ENCODE peak calls at places on chromosomes 13 and 19, in ten cellular contexts. S is Peyer's patch, K is IMR-90, E is cardiac muscle cell, A is fibroblast of lung, Q is left lung, G is thoracic aorta, Y is uterus, L is sigmoid colon, T is mucosa of descending colon. M is an unnamed sample.

GRCh38 chr13:55783841-55784240 is 1356.9 kb upstream of the PRR20A start:
- DNase-seq in S (no peak), K (no peak), E (no peak), A (no peak), Q (no peak), G (no peak), Y (no peak), L (no peak), T (no peak), M (no peak)

GRCh38 chr13:31044658-31045620 is 112.5 kb downstream of the TEX26 start:
- DNase-seq in S (peak; percentile 44), K (no peak), E (no peak), A (no peak), Q (no peak), G (no peak), Y (no peak), L (no peak), T (no peak), M (no peak)

GRCh38 chr19:54252243-54252642 is 4.8 kb downstream of the LILRB5 start:
- DNase-seq in S (no peak), K (no peak), E (no peak), A (no peak), Q (no peak), G (no peak), Y (no peak), L (peak; percentile 45), T (no peak), M (no peak)

GRCh38 chr13:51635137-51635878 is 51.0 kb downstream of the WDFY2 start:
- DNase-seq in S (no peak), K (no peak), E (no peak), A (no peak), Q (no peak), G (no peak), Y (no peak), L (no peak), T (no peak), M (no peak)

GRCh38 chr13:20495087-20496023 is 30.3 kb downstream of the CRYL1 start:
- DNase-seq in S (peak; percentile 87), K (peak; percentile 72), E (peak; percentile 72), A (peak; percentile 50), Q (no peak), G (peak; percentile 30), Y (peak; percentile 43), L (no peak), T (no peak), M (no peak)

GRCh38 chr13:98742961-98743360 is 9.5 kb downstream of the SLC15A1 start:
- DNase-seq in S (no peak), K (no peak), E (no peak), A (no peak), Q (no peak), G (no peak), Y (no peak), L (no peak), T (no peak), M (no peak)

GRCh38 chr19:16594131-16594586 is 21.9 kb upstream of the SLC35E1 start:
- DNase-seq in S (peak; percentile 72), K (no peak), E (no peak), A (no peak), Q (peak; percentile 76), G (no peak), Y (no peak), L (no peak), T (peak; percentile 68), M (no peak)

GRCh38 chr19:35756373-35757230 is at the start of gene HSPB6:
- DNase-seq in S (no peak), K (peak; percentile 72), E (no peak), A (peak; percentile 71), Q (peak; percentile 82), G (no peak), Y (peak; percentile 91), L (peak; percentile 90), T (peak; percentile 59), M (peak; percentile 53)

GRCh38 chr19:31675187-31675913 is 326.1 kb upstream of the TSHZ3 start:
- DNase-seq in S (no peak), K (peak; percentile 59), E (no peak), A (peak; percentile 94), Q (no peak), G (no peak), Y (no peak), L (no peak), T (no peak), M (no peak)

GRCh38 chr13:98890186-98890585 is 87.7 kb downstream of the DOCK9 start:
- DNase-seq in S (no peak), K (peak; percentile 74), E (no peak), A (peak; percentile 96), Q (no peak), G (no peak), Y (peak; percentile 62), L (peak; percentile 73), T (no peak), M (no peak)

GRCh38 chr19:33462112-33462726 is 59.4 kb downstream of the PEPD start:
- DNase-seq in S (peak; percentile 32), K (no peak), E (no peak), A (no peak), Q (peak; percentile 54), G (no peak), Y (no peak), L (no peak), T (no peak), M (peak; percentile 24)

GRCh38 chr19:49999371-50000010 is 25.7 kb downstream of the VRK3 start:
- DNase-seq in S (no peak), K (no peak), E (no peak), A (peak; percentile 5), Q (no peak), G (no peak), Y (no peak), L (no peak), T (no peak), M (no peak)

GRCh38 chr19:38793186-38793585 is 4.2 kb downstream of the LGALS7B start:
- DNase-seq in S (no peak), K (peak; percentile 60), E (no peak), A (peak; percentile 29), Q (no peak), G (no peak), Y (no peak), L (no peak), T (no peak), M (no peak)

GRCh38 chr13:41546372-41547252 is 89.3 kb downstream of the RGCC start:
- DNase-seq in S (no peak), K (peak; percentile 89), E (no peak), A (peak; percentile 94), Q (no peak), G (no peak), Y (no peak), L (no peak), T (no peak), M (no peak)

GRCh38 chr19:29372921-29373797 is 152.6 kb upstream of the VSTM2B start:
- DNase-seq in S (peak; percentile 15), K (no peak), E (no peak), A (no peak), Q (no peak), G (no peak), Y (no peak), L (peak; percentile 26), T (no peak), M (peak; percentile 14)

GRCh38 chr13:42420304-42420703 is 148.4 kb downstream of the AKAP11 start:
- DNase-seq in S (no peak), K (no peak), E (no peak), A (no peak), Q (no peak), G (no peak), Y (no peak), L (no peak), T (no peak), M (no peak)

GRCh38 chr13:40341086-40341471 is 325.4 kb downstream of the FOXO1 start:
- DNase-seq in S (no peak), K (no peak), E (no peak), A (peak; percentile 60), Q (no peak), G (no peak), Y (no peak), L (no peak), T (no peak), M (no peak)

GRCh38 chr13:28318418-28318995 is 176.4 kb downstream of the FLT1 start:
- DNase-seq in S (no peak), K (no peak), E (no peak), A (no peak), Q (no peak), G (no peak), Y (no peak), L (no peak), T (no peak), M (no peak)
- H3K4me1 ChIP-seq in S (no peaks in the 10 kb centered on the region), K (peaks cover 2% of the 10 kb centered on the region), E (peaks cover 11% of the 10 kb centered on the region), A (no peaks in the 10 kb centered on the region), Q (no peaks in the 10 kb centered on the region), G (no peaks in the 10 kb centered on the region), Y (no peaks in the 10 kb centered on the region), L (no peaks in the 10 kb centered on the region), T (peaks cover 3% of the 10 kb centered on the region), M (peaks cover 10% of the 10 kb centered on the region)

DNA sequence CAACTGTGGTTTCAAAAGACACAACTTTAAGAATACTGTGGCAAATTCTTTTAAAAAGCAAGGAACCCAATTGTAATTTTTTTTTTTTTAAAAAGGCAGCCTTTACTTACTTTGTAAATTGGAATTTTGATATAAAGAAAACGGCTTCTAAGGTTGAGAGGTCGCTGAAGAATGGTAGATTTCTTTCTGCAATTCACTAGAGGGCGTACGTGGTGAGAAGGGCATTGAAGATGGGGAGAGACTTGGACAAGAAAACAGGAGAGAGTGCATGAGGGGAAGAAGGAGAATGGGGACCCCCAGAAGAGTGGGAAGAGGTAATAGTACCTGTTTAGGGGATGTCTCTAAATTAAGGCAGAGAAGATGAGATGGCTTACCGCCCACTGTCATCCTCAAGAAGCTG is 33.5 kb upstream of the PABPC3 start:
- DNase-seq in S (no peak), K (no peak), E (no peak), A (no peak), Q (no peak), G (no peak), Y (no peak), L (no peak), T (no peak), M (no peak)
- TF ChIP-seq CTCF in S (no peak), K (no peak), E (no peak), A (no peak), Q (no peak), G (no peak), Y (no peak), L (no peak), T (no peak), M (no peak)

GRCh38 chr19:51749979-51750378 is 1.7 kb downstream of the FPR1 start:
- DNase-seq in S (no peak), K (no peak), E (no peak), A (peak; percentile 67), Q (no peak), G (no peak), Y (no peak), L (no peak), T (no peak), M (no peak)
- H3K4me1 ChIP-seq in S (no peaks in the 10 kb centered on the region), K (no peaks in the 10 kb centered on the region), E (no peaks in the 10 kb centered on the region), A (no peaks in the 10 kb centered on the region), Q (no peaks in the 10 kb centered on the region), G (no peaks in the 10 kb centered on the region), Y (no peaks in the 10 kb centered on the region), L (no peaks in the 10 kb centered on the region), T (no peaks in the 10 kb centered on the region), M (no peaks in the 10 kb centered on the region)

DNA sequence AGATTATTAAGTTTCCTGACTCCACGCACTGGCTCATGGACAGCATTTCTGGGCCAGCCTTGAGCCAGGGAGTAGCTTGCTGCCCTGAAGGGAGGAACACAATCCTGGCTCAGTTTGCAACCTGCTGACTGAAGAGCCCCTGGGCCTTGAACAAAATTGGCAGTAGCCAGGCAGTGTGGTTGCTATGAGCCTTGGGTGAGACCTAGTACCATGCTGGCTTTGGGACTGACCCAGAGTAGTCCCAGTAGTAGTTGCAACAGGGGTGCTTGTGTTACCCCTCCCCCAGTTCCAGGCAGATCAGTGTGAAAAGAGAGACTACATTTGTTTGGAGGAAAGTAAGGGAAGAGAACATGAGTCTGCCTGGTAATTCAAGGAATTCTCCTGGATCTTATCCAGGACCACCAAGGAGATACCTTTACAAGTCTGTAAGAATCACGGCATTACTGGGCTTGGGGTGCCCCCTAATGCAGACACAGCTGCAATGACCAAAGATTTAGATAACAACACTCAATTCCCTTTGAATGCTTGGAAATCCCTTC is 22.0 kb downstream of the ITGBL1 start:
- DNase-seq in S (no peak), K (peak; percentile 91), E (peak; percentile 12), A (peak; percentile 96), Q (no peak), G (no peak), Y (no peak), L (no peak), T (no peak), M (no peak)
- TF ChIP-seq CTCF in S (no peak), K (peak; percentile 90), E (peak; percentile 67), A (peak; percentile 68), Q (no peak), G (peak; percentile 8), Y (no peak), L (no peak), T (no peak), M (peak; percentile 19)

M was measured in lower lobe of right lung.